ENCODE peak calls at places on chromosomes 12 and 14, in seven cellular contexts. T is islet precursor cell; L is stimulated activated CD8-positive, alpha-beta memory T cell treated with anti-CD3 and anti-CD28 coated beads, Interleukin-12 subunit alpha, Interleukin-12 subunit beta, amount 100 ng/mL, for 4 hours; D is HT1080; K is cerebellar cortex; C is EL; A is MCF 10A. S is an unnamed sample.

GRCh38 chr14:99673328-99674063 is 10.6 kb upstream of the CYP46A1 start:
- DNase-seq in T (no peak), L (no peak), D (no peak), K (no peak), C (no peak), A (no peak), S (no peak)

GRCh38 chr12:51840966-51841365 is 7.6 kb downstream of the FIGNL2 start:
- DNase-seq in T (peak; percentile 59), L (no peak), D (no peak), K (no peak), C (no peak), A (no peak), S (no peak)

GRCh38 chr14:105493921-105494605 is 3.0 kb downstream of the TEDC1 start:
- DNase-seq in T (no peak), L (no peak), D (no peak), K (no peak), C (no peak), A (no peak), S (no peak)

GRCh38 chr12:46493352-46494209 is 121.0 kb upstream of the SLC38A2 start:
- DNase-seq in T (no peak), L (no peak), D (no peak), K (no peak), C (no peak), A (no peak), S (no peak)

GRCh38 chr12:105911966-105912365 is 226.8 kb downstream of the NUAK1 start:
- DNase-seq in T (no peak), L (no peak), D (no peak), K (no peak), C (no peak), A (no peak), S (no peak)

GRCh38 chr12:685388-685787 is 22.1 kb upstream of the NINJ2 start:
- DNase-seq in T (no peak), L (peak; percentile 57), D (peak; percentile 68), K (no peak), C (no peak), A (no peak), S (no peak)

GRCh38 chr12:21334100-21334499 is 617 bp downstream of the SLCO1A2 start:
- DNase-seq in T (no peak), L (no peak), D (no peak), K (no peak), C (no peak), A (no peak), S (no peak)

GRCh38 chr14:105019861-105020814 is 745 bp downstream of the CDCA4 start:
- DNase-seq in T (peak; percentile 69), L (peak; percentile 48), D (no peak), K (no peak), C (no peak), A (peak; percentile 28), S (no peak)

GRCh38 chr14:22391908-22392307 is 197.1 kb downstream of the DAD1 start:
- DNase-seq in T (peak; percentile 77), L (no peak), D (peak; percentile 85), K (peak; percentile 86), C (peak; percentile 55), A (peak; percentile 76), S (peak; percentile 67)

GRCh38 chr12:7832059-7832696 is 40.5 kb downstream of the SLC2A14 start:
- DNase-seq in T (peak; percentile 75), L (no peak), D (peak; percentile 47), K (peak; percentile 41), C (peak; percentile 67), A (peak; percentile 61), S (no peak)

GRCh38 chr12:31288381-31288780 is 37.6 kb downstream of the SINHCAF start:
- DNase-seq in T (no peak), L (no peak), D (no peak), K (no peak), C (no peak), A (no peak), S (no peak)

GRCh38 chr12:59733200-59733599 is 137.4 kb downstream of the SLC16A7 start:
- DNase-seq in T (no peak), L (no peak), D (no peak), K (no peak), C (no peak), A (no peak), S (no peak)

GRCh38 chr12:131621701-131622421 is 89.0 kb upstream of the SFSWAP start:
- DNase-seq in T (peak; percentile 80), L (no peak), D (peak; percentile 25), K (peak; percentile 56), C (no peak), A (no peak), S (no peak)

GRCh38 chr14:56759633-56760032 is 50.6 kb downstream of the OTX2 start:
- DNase-seq in T (no peak), L (no peak), D (no peak), K (no peak), C (no peak), A (no peak), S (no peak)

GRCh38 chr12:95096852-95097251 is 23.4 kb upstream of the NR2C1 start:
- DNase-seq in T (no peak), L (no peak), D (no peak), K (peak; percentile 97), C (peak; percentile 25), A (no peak), S (peak; percentile 90)

GRCh38 chr12:112971248-112971647 is 7.1 kb upstream of the OAS2 start:
- DNase-seq in T (peak; percentile 43), L (no peak), D (peak; percentile 10), K (no peak), C (peak; percentile 43), A (no peak), S (peak; percentile 66)

GRCh38 chr12:19196959-19197630 is 67.6 kb downstream of the PLEKHA5 start:
- DNase-seq in T (no peak), L (no peak), D (no peak), K (no peak), C (peak; percentile 26), A (no peak), S (no peak)

GRCh38 chr12:1013618-1014489 is 22.8 kb downstream of the ERC1 start:
- DNase-seq in T (peak; percentile 76), L (no peak), D (peak; percentile 87), K (no peak), C (peak; percentile 85), A (peak; percentile 91), S (peak; percentile 80)

GRCh38 chr12:2177751-2178150 is 125.0 kb downstream of the CACNA1C start:
- DNase-seq in T (no peak), L (no peak), D (no peak), K (no peak), C (no peak), A (no peak), S (no peak)

GRCh38 chr12:112761366-112761986 is 30.1 kb upstream of the RPH3A start:
- DNase-seq in T (peak; percentile 63), L (no peak), D (no peak), K (no peak), C (no peak), A (no peak), S (no peak)

GRCh38 chr12:1474567-1475153 is 119.7 kb downstream of the FBXL14 start:
- DNase-seq in T (peak; percentile 83), L (no peak), D (peak; percentile 90), K (no peak), C (peak; percentile 94), A (peak; percentile 86), S (peak; percentile 90)

GRCh38 chr14:70698288-70698687 is 56.6 kb downstream of the TTC9 start:
- DNase-seq in T (peak; percentile 63), L (no peak), D (peak; percentile 63), K (no peak), C (peak; percentile 50), A (peak; percentile 53), S (no peak)

GRCh38 chr12:39441189-39441962 is 1.5 kb downstream of the KIF21A start:
- DNase-seq in T (no peak), L (no peak), D (no peak), K (peak; percentile 13), C (no peak), A (no peak), S (no peak)

GRCh38 chr12:93098077-93098476 is 169.0 kb upstream of the EEA1 start:
- DNase-seq in T (peak; percentile 67), L (no peak), D (peak; percentile 25), K (peak; percentile 61), C (peak; percentile 57), A (peak; percentile 59), S (no peak)

GRCh38 chr12:6230321-6231110 is 30.3 kb downstream of the CD9 start:
- DNase-seq in T (no peak), L (peak; percentile 41), D (peak; percentile 36), K (peak; percentile 26), C (no peak), A (peak; percentile 65), S (no peak)

GRCh38 chr14:66401447-66402095 is 84.6 kb upstream of the CCDC196 start:
- DNase-seq in T (no peak), L (no peak), D (no peak), K (peak; percentile 84), C (peak; percentile 15), A (peak; percentile 52), S (peak; percentile 37)

S was measured in NCI-H446 treated with DMSO at 0.1 percent for 48 hours.